ENCODE peak calls at places on chromosome 7, in eight cellular contexts. H, Y, O, T, G, I, N and Q are unnamed samples.

GRCh38 chr7:55534262-55534915 is 37.9 kb downstream of the VOPP1 start:
- DNase-seq in H (no peak), Y (no peak), O (peak; percentile 71), T (no peak), G (peak; percentile 78), I (peak; percentile 96), N (no peak), Q (peak; percentile 36)

GRCh38 chr7:84207025-84207424 is 12.4 kb upstream of the SEMA3A start:
- DNase-seq in H (no peak), Y (no peak), O (no peak), T (no peak), G (no peak), I (no peak), N (peak; percentile 74), Q (no peak)

GRCh38 chr7:141074162-141074989 is 512 bp downstream of the TMEM178B start:
- DNase-seq in H (no peak), Y (peak; percentile 46), O (no peak), T (no peak), G (no peak), I (no peak), N (peak; percentile 71), Q (no peak)

GRCh38 chr7:51046103-51046466 is 263.4 kb upstream of the GRB10 start:
- DNase-seq in H (peak; percentile 29), Y (no peak), O (no peak), T (no peak), G (no peak), I (no peak), N (no peak), Q (no peak)

GRCh38 chr7:94829987-94830386 is 77.4 kb upstream of the PPP1R9A start:
- DNase-seq in H (no peak), Y (no peak), O (no peak), T (no peak), G (no peak), I (no peak), N (no peak), Q (no peak)

GRCh38 chr7:86904949-86905834 is 154.3 kb downstream of the ELAPOR2 start:
- DNase-seq in H (peak; percentile 22), Y (peak; percentile 35), O (peak; percentile 24), T (no peak), G (no peak), I (peak; percentile 13), N (peak; percentile 42), Q (peak; percentile 55)

GRCh38 chr7:82167568-82168314 is 275.8 kb downstream of the CACNA2D1 start:
- DNase-seq in H (no peak), Y (no peak), O (no peak), T (no peak), G (no peak), I (no peak), N (no peak), Q (no peak)

GRCh38 chr7:143263266-143264195 is at the start of gene GSTK1:
- DNase-seq in H (peak; percentile 92), Y (peak; percentile 88), O (peak; percentile 81), T (peak; percentile 32), G (peak; percentile 91), I (peak; percentile 66), N (peak; percentile 79), Q (peak; percentile 89)

GRCh38 chr7:113301983-113302382 is 183.6 kb upstream of the SMIM30 start:
- DNase-seq in H (no peak), Y (no peak), O (no peak), T (no peak), G (no peak), I (no peak), N (no peak), Q (no peak)

GRCh38 chr7:15309891-15310290 is 251.9 kb downstream of the AGMO start:
- DNase-seq in H (no peak), Y (no peak), O (no peak), T (no peak), G (no peak), I (no peak), N (no peak), Q (no peak)

GRCh38 chr7:106731207-106731606 is 70.2 kb upstream of the CCDC71L start:
- DNase-seq in H (no peak), Y (no peak), O (no peak), T (no peak), G (no peak), I (peak; percentile 75), N (no peak), Q (no peak)

GRCh38 chr7:142231716-142232115 is 26.1 kb downstream of the PRSS58 start:
- DNase-seq in H (no peak), Y (no peak), O (no peak), T (peak; percentile 46), G (no peak), I (peak; percentile 3), N (peak; percentile 74), Q (peak; percentile 57)

GRCh38 chr7:64774204-64774842 is 19.9 kb upstream of the ZNF138 start:
- DNase-seq in H (no peak), Y (no peak), O (no peak), T (no peak), G (no peak), I (peak; percentile 59), N (no peak), Q (no peak)

GRCh38 chr7:127891144-127891543 is 140.1 kb downstream of the LRRC4 start:
- DNase-seq in H (no peak), Y (no peak), O (no peak), T (no peak), G (no peak), I (no peak), N (no peak), Q (no peak)

GRCh38 chr7:100583132-100584045 is 2.5 kb downstream of the LRCH4 start:
- DNase-seq in H (peak; percentile 68), Y (peak; percentile 39), O (peak; percentile 75), T (no peak), G (peak; percentile 87), I (peak; percentile 82), N (no peak), Q (no peak)

GRCh38 chr7:18541189-18541870 is 45.8 kb downstream of the HDAC9 start:
- DNase-seq in H (no peak), Y (peak; percentile 90), O (no peak), T (no peak), G (peak; percentile 48), I (no peak), N (no peak), Q (no peak)

DNA sequence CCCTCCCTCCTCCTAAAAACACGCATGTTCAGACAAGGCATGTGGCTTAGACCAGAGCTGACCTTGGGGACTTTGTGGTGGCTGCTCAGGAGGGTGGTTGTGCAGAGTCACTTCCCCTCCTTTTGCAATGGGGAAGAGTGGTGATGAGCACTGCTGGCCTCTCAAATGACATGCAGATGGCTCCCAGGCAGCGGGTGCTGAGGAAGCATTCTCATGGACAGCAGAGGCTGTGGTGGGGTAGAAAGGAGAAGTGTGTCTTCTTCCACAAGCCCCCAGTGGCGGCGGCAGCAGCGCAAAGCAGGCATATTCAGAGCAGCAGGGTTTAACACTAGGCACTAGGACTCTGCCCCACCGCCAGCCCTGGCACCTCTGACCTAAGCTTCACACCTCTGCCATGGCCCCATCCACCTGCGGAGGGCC is 105.9 kb upstream of the ANLN start:
- DNase-seq in H (no peak), Y (peak; percentile 29), O (no peak), T (no peak), G (peak; percentile 90), I (peak; percentile 55), N (no peak), Q (no peak)
- H3K4me1 ChIP-seq in H (peaks cover 12% of the 10 kb centered on the region), Y (peaks cover 70% of the 10 kb centered on the region), O (peaks cover 85% of the 10 kb centered on the region), T (peaks cover 53% of the 10 kb centered on the region), G (peaks cover 56% of the 10 kb centered on the region), I (peaks cover 74% of the 10 kb centered on the region), N (peaks cover 25% of the 10 kb centered on the region), Q (no peaks in the 10 kb centered on the region)

DNA sequence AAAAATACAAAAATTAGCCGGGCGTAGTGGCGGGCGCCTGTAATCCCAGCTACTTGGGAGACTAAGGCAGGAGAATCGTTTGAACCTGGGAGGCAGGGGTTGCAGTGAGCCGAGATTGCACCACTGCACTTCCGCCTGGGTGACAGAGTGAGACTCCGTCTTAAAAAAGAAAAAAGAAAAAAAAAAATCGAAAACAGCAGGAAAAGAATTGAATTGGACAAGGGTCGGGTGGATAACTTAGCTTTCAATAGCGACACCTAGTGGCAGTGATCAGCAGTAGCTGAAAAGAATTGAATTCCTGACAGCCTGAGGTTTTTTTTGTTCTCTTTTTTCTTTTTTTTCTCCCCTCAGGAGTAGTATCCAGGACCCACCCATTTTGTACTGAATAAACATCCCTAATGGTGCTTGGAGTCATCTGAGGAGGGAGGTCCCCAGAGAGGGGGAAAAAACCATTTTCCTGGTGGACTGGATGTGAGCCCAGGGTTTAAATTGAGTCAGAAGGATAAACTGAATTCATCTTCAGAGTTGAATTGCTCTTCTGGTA is 55.1 kb downstream of the CYCS start:
- DNase-seq in H (peak; percentile 46), Y (peak; percentile 63), O (peak; percentile 67), T (peak; percentile 72), G (peak; percentile 55), I (peak; percentile 85), N (peak; percentile 90), Q (peak; percentile 73)
- H3K4me3 ChIP-seq in H (peak overlapping the region; percentile 25), Y (no peak overlapping the region), O (no peak overlapping the region), T (no peak overlapping the region), G (peak overlapping the region; percentile 33), I (no peak overlapping the region), N (peak overlapping the region; percentile 25), Q (peak overlapping the region; percentile 20)

DNA sequence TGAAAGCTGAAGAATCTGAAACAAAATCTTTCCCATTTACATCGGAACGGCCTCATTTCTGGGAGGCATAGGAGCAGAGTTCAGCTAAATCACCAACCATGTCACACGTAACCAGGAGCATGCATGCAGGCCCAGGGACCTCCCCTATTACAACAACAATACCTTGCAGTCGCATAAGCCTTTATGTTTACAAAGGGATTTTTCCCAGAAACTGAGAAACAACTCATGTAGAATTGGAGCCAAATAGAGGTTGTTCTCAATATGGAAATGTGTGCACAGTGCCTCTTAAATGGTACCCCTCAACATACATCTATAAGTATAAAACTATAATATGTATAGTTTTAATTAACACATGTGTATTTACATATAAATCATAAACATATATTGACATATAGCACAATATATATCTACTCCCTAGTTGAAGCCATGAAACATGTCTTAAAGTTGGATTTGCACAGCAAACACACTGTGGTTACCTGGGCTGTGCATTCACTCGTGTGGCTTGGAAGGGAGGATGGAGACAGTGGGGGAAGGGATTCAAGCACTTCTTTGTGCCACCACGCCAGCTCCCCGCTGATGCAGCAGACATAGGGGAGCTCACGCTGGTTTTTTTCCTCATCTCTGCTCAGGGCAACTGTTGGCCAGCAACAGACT is 35.0 kb upstream of the DGKI start:
- DNase-seq in H (no peak), Y (no peak), O (no peak), T (no peak), G (no peak), I (no peak), N (no peak), Q (no peak)
- H3K4me1 ChIP-seq in H (no peaks in the 10 kb centered on the region), Y (no peaks in the 10 kb centered on the region), O (peaks cover 22% of the 10 kb centered on the region), T (peaks cover 23% of the 10 kb centered on the region), G (peaks cover 5% of the 10 kb centered on the region), I (no peaks in the 10 kb centered on the region), N (peaks cover 51% of the 10 kb centered on the region), Q (no peaks in the 10 kb centered on the region)

GRCh38 chr7:43534110-43534509 is 48.8 kb upstream of the STK17A start:
- DNase-seq in H (no peak), Y (no peak), O (no peak), T (no peak), G (no peak), I (no peak), N (no peak), Q (no peak)
- H3K4me3 ChIP-seq in H (no peak overlapping the region), Y (no peak overlapping the region), O (no peak overlapping the region), T (no peak overlapping the region), G (no peak overlapping the region), I (no peak overlapping the region), N (no peak overlapping the region), Q (no peak overlapping the region)

DNA sequence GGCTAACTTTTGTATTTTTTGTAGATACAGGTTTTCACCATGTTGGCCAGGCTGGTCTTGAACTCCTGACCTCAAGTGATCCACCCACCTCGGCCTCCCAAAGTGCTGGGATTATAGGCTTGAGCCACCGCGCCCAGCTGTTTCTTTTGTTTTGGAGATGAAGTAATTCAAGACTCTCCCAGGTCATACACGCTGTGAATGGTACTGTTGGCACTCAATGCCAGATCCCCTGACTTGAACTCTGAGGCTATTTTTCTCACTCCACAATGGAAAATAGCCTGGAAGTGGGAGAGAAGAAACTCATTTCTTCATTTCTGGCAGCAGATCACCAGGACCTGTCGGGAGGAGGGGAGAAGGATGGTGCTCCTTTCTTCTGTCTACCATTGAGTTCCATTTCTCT is 32.4 kb downstream of the BLVRA start:
- DNase-seq in H (no peak), Y (no peak), O (no peak), T (no peak), G (no peak), I (no peak), N (no peak), Q (no peak)
- H3K4me1 ChIP-seq in H (no peaks in the 10 kb centered on the region), Y (no peaks in the 10 kb centered on the region), O (peaks cover 5% of the 10 kb centered on the region), T (no peaks in the 10 kb centered on the region), G (peaks cover 6% of the 10 kb centered on the region), I (no peaks in the 10 kb centered on the region), N (no peaks in the 10 kb centered on the region), Q (no peaks in the 10 kb centered on the region)